ENCODE peak calls at places on chromosomes 4 and X, in four cellular contexts. One of them, this sample, is unnamed.

GRCh38 chr4:3851211-3851610 is 85.0 kb downstream of the ADRA2C start:
- DNase-seq in endothelial cell: no peak
- DNase-seq in left lung: no peak
- DNase-seq in GM12865: no peak
- DNase-seq in this sample: no peak

GRCh38 chr4:55722132-55722531 is 86.0 kb upstream of the NMU start:
- DNase-seq in left lung: no peak
- DNase-seq in GM12865: no peak
- DNase-seq in endothelial cell: no peak
- DNase-seq in this sample: no peak

GRCh38 chr4:39464886-39465501 is 6.1 kb downstream of the LIAS start:
- DNase-seq in endothelial cell: no peak
- DNase-seq in GM12865: no peak
- DNase-seq in left lung: no peak
- DNase-seq in this sample: no peak

GRCh38 chrX:110403839-110404238 is 45.2 kb downstream of the RTL9 start:
- DNase-seq in endothelial cell: no peak
- DNase-seq in left lung: no peak
- DNase-seq in GM12865: no peak
- DNase-seq in this sample: no peak

GRCh38 chr4:87718221-87718620 is 68.1 kb downstream of the DMP1 start:
- DNase-seq in left lung: no peak
- DNase-seq in GM12865: no peak
- DNase-seq in endothelial cell: no peak
- DNase-seq in this sample: no peak

GRCh38 chr4:126223784-126224407 is 909.1 kb downstream of the FAT4 start:
- DNase-seq in endothelial cell: no peak
- DNase-seq in left lung: no peak
- DNase-seq in GM12865: peak; percentile 3
- DNase-seq in this sample: no peak

GRCh38 chr4:176210579-176211296 is 15.4 kb upstream of the SPATA4 start:
- DNase-seq in GM12865: no peak
- DNase-seq in endothelial cell: no peak
- DNase-seq in left lung: no peak
- DNase-seq in this sample: no peak

GRCh38 chr4:79065262-79065661 is 126.0 kb upstream of the PAQR3 start:
- DNase-seq in left lung: no peak
- DNase-seq in endothelial cell: no peak
- DNase-seq in GM12865: peak; percentile 6
- DNase-seq in this sample: no peak

GRCh38 chr4:102285831-102286230 is 59.5 kb downstream of the SLC39A8 start:
- DNase-seq in endothelial cell: no peak
- DNase-seq in left lung: no peak
- DNase-seq in GM12865: no peak
- DNase-seq in this sample: no peak

GRCh38 chrX:47197526-47197925 is 3.9 kb downstream of the UBA1 start:
- DNase-seq in GM12865: no peak
- DNase-seq in endothelial cell: no peak
- DNase-seq in left lung: no peak
- DNase-seq in this sample: peak; percentile 20

GRCh38 chr4:787561-787981 is 38.4 kb downstream of the CPLX1 start:
- DNase-seq in GM12865: no peak
- DNase-seq in left lung: no peak
- DNase-seq in endothelial cell: no peak
- DNase-seq in this sample: no peak

GRCh38 chr4:93764647-93765246 is 63.8 kb upstream of the ATOH1 start:
- DNase-seq in GM12865: peak; percentile 57
- DNase-seq in endothelial cell: peak; percentile 21
- DNase-seq in left lung: no peak
- DNase-seq in this sample: no peak

GRCh38 chr4:83947811-83948210 is 411.9 kb downstream of the GPAT3 start:
- DNase-seq in left lung: no peak
- DNase-seq in GM12865: no peak
- DNase-seq in endothelial cell: no peak
- DNase-seq in this sample: no peak

GRCh38 chr4:147597561-147597960 is 19.6 kb upstream of the TMEM184C start:
- DNase-seq in left lung: no peak
- DNase-seq in GM12865: no peak
- DNase-seq in endothelial cell: no peak
- DNase-seq in this sample: no peak

GRCh38 chr4:54197926-54198325 is 31.2 kb upstream of the PDGFRA start:
- DNase-seq in endothelial cell: no peak
- DNase-seq in GM12865: no peak
- DNase-seq in left lung: no peak
- DNase-seq in this sample: no peak

GRCh38 chr4:44257461-44257860 is 191.1 kb downstream of the KCTD8 start:
- DNase-seq in GM12865: no peak
- DNase-seq in endothelial cell: no peak
- DNase-seq in left lung: no peak
- DNase-seq in this sample: no peak

GRCh38 chr4:41362647-41363383 is 106.1 kb downstream of the UCHL1 start:
- DNase-seq in GM12865: no peak
- DNase-seq in endothelial cell: no peak
- DNase-seq in left lung: no peak
- DNase-seq in this sample: no peak

DNA sequence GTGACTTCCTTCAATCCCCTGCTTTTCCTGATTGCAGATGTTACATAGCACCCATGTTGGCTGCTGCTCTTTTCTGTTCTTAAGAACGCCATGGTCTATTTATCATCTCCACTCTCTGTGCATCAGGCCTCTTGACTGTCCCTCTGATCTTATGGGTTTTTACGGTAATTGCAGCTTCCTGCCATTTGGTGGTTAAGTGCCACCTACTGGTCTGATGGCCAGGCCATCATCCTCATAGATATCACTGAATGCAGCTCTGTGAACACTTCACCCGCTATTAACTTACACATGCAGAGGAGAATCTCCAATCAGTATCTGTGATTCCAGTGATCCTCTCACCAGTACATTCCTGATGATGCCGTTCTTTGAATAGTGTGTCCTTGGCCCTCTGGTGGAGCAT is 382.4 kb downstream of the TRAM1L1 start:
- DNase-seq in left lung: no peak
- DNase-seq in endothelial cell: no peak
- DNase-seq in GM12865: peak; percentile 28
- DNase-seq in this sample: no peak
- TF ChIP-seq CTCF in left lung: no peak
- TF ChIP-seq CTCF in endothelial cell: no peak
- TF ChIP-seq CTCF in GM12865: peak; percentile 19
- TF ChIP-seq CTCF in this sample: peak; percentile 13

DNA sequence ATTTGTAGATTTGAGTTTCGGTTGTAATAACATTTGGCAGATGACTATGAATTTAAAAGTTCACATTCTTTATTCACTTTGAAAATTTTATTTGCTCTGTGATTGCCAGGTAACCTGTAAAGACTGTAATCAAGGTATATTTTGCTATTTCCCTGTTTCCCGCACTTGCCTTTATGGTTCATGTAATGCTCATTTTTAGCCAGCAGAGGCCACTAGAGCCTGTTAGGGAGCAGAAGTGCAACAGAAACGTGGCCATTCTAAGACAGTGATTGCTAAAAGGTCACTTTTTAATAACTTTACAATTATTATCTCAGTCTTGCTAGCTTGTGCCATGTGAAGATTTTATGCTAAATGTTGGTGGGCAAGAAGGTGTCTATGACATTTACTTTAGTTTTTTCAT is 12.4 kb downstream of the YIPF6 start:
- DNase-seq in GM12865: peak; percentile 44
- DNase-seq in left lung: no peak
- DNase-seq in endothelial cell: peak; percentile 48
- DNase-seq in this sample: no peak
- TF ChIP-seq CTCF in GM12865: peak; percentile 66
- TF ChIP-seq CTCF in left lung: peak; percentile 89
- TF ChIP-seq CTCF in endothelial cell: peak; percentile 57
- TF ChIP-seq CTCF in this sample: peak; percentile 90

DNA sequence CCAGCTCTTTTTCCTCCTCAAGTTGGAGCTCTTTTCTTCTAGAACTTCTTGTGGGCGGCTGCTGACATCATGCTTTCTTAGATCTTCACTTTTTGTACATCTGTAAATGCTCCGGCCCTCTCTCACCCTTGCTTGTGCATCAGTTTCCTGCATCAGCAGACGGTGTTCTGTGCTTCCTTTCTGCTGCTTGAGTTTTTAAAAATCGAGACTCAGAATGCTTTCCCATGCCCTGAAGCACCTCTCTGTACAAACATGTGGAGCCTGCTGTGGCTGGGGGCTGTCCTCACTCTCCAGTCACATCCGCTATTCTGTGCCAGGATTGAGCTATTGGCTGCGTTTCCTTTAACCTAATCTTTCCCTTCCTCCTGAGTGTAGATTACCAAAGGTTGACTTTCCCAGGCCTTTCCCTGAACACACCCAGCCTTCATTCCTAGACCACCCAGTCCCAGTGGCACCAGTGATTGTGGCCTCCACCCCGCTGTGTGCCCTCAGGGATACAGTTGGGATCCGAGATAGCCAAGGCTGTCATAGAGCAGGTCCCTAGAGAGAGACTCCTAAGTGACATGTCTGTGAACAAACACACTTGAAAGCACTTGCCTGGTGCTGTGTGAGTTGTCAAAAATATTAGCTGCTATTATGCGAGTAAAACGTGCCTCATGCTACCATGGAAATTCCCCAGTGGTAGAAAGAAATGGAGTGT is 41.9 kb downstream of the TNIP2 start:
- DNase-seq in endothelial cell: no peak
- DNase-seq in GM12865: no peak
- DNase-seq in left lung: peak; percentile 28
- DNase-seq in this sample: no peak
- TF ChIP-seq CTCF in endothelial cell: no peak
- TF ChIP-seq CTCF in GM12865: no peak
- TF ChIP-seq CTCF in left lung: no peak
- TF ChIP-seq CTCF in this sample: peak; percentile 40

GRCh38 chr4:174764105-174764729 is 64.8 kb downstream of the GLRA3 start:
- DNase-seq in left lung: no peak
- DNase-seq in GM12865: peak; percentile 48
- DNase-seq in endothelial cell: no peak
- DNase-seq in this sample: no peak
- TF ChIP-seq CTCF in left lung: peak; percentile 69
- TF ChIP-seq CTCF in GM12865: peak; percentile 35
- TF ChIP-seq CTCF in endothelial cell: peak; percentile 69
- TF ChIP-seq CTCF in this sample: peak; percentile 95

GRCh38 chr4:65656008-65656407 is 14.3 kb downstream of the EPHA5 start:
- DNase-seq in GM12865: no peak
- DNase-seq in endothelial cell: no peak
- DNase-seq in left lung: no peak
- DNase-seq in this sample: no peak

GRCh38 chr4:65654976-65655375 is 15.3 kb downstream of the EPHA5 start:
- DNase-seq in endothelial cell: no peak
- DNase-seq in GM12865: no peak
- DNase-seq in left lung: no peak
- DNase-seq in this sample: no peak

GRCh38 chr4:65653740-65654361 is 16.4 kb downstream of the EPHA5 start:
- DNase-seq in endothelial cell: no peak
- DNase-seq in GM12865: no peak
- DNase-seq in left lung: no peak
- DNase-seq in this sample: no peak

GRCh38 chr4:65646136-65646535 is 24.2 kb downstream of the EPHA5 start:
- DNase-seq in left lung: no peak
- DNase-seq in endothelial cell: no peak
- DNase-seq in GM12865: no peak
- DNase-seq in this sample: no peak

GRCh38 chr4:65651031-65651430 is 19.3 kb downstream of the EPHA5 start:
- DNase-seq in GM12865: no peak
- DNase-seq in endothelial cell: no peak
- DNase-seq in left lung: no peak
- DNase-seq in this sample: no peak
- TF ChIP-seq CTCF in GM12865: no peak
- TF ChIP-seq CTCF in endothelial cell: no peak
- TF ChIP-seq CTCF in left lung: no peak
- TF ChIP-seq CTCF in this sample: no peak

GRCh38 chrX:119948381-119948780 is 4.8 kb upstream of the NKAP start:
- DNase-seq in GM12865: no peak
- DNase-seq in endothelial cell: no peak
- DNase-seq in left lung: no peak
- DNase-seq in this sample: no peak
- TF ChIP-seq CTCF in GM12865: peak; percentile 15
- TF ChIP-seq CTCF in endothelial cell: no peak
- TF ChIP-seq CTCF in left lung: peak; percentile 8
- TF ChIP-seq CTCF in this sample: peak; percentile 22

GRCh38 chr4:185211641-185212040 is 2.2 kb downstream of the SNX25 start:
- DNase-seq in GM12865: no peak
- DNase-seq in endothelial cell: no peak
- DNase-seq in left lung: no peak
- DNase-seq in this sample: no peak
- TF ChIP-seq CTCF in GM12865: no peak
- TF ChIP-seq CTCF in endothelial cell: no peak
- TF ChIP-seq CTCF in left lung: no peak
- TF ChIP-seq CTCF in this sample: no peak

GRCh38 chrX:67692246-67692645 is 148.4 kb downstream of the AR start:
- DNase-seq in left lung: no peak
- DNase-seq in endothelial cell: no peak
- DNase-seq in GM12865: peak; percentile 24
- DNase-seq in this sample: no peak

GRCh38 chrX:67697452-67697851 is 153.6 kb downstream of the AR start:
- DNase-seq in left lung: no peak
- DNase-seq in GM12865: no peak
- DNase-seq in endothelial cell: no peak
- DNase-seq in this sample: no peak

GRCh38 chrX:67693928-67694327 is 150.1 kb downstream of the AR start:
- DNase-seq in endothelial cell: no peak
- DNase-seq in GM12865: peak; percentile 36
- DNase-seq in left lung: no peak
- DNase-seq in this sample: no peak
- TF ChIP-seq CTCF in endothelial cell: no peak
- TF ChIP-seq CTCF in GM12865: no peak
- TF ChIP-seq CTCF in left lung: no peak
- TF ChIP-seq CTCF in this sample: no peak